ENCODE peak calls at places on chromosomes 16 and 17, in four cellular contexts. J is T-helper 22 cell, S is psoas muscle, X is SJSA1. O is an unnamed sample.
A peak's percentile ranks its signal among the peaks of the same experiment; 100 is the strongest.

GRCh38 chr16:84897911-84898377 is 78.2 kb downstream of the CRISPLD2 start:
- DNase-seq in S (no peak), J (no peak), X (no peak), O (no peak)

GRCh38 chr16:35749253-35750141 is 2290.1 kb downstream of the TP53TG3F start:
- DNase-seq in S (no peak), X (no peak), J (no peak), O (no peak)

GRCh38 chr16:22194707-22195444 is 11.2 kb upstream of the EEF2K start:
- DNase-seq in S (no peak), X (no peak), J (peak; percentile 18), O (no peak)

GRCh38 chr16:48676836-48677235 is 66.9 kb upstream of the N4BP1 start:
- DNase-seq in X (no peak), S (no peak), J (no peak), O (no peak)

GRCh38 chr16:25996052-25996451 is 304.3 kb downstream of the HS3ST4 start:
- DNase-seq in X (no peak), J (no peak), S (no peak), O (no peak)

GRCh38 chr16:70789231-70789926 is 11.6 kb downstream of the VAC14 start:
- DNase-seq in X (peak; percentile 53), J (no peak), S (peak; percentile 74), O (peak; percentile 86)

GRCh38 chr17:72219136-72219823 is 98.5 kb downstream of the SOX9 start:
- DNase-seq in X (no peak), J (no peak), S (no peak), O (no peak)

GRCh38 chr17:57102122-57102521 is 17.1 kb downstream of the AKAP1 start:
- DNase-seq in X (no peak), S (no peak), J (no peak), O (no peak)

GRCh38 chr17:7940034-7940433 is 8.0 kb downstream of the CNTROB start:
- DNase-seq in X (no peak), J (no peak), S (no peak), O (no peak)

GRCh38 chr17:49031965-49032928 is 35.1 kb downstream of the IGF2BP1 start:
- DNase-seq in J (no peak), S (no peak), X (peak; percentile 78), O (peak; percentile 25)

GRCh38 chr17:2084129-2084765 is 29.3 kb downstream of the HIC1 start:
- DNase-seq in S (peak; percentile 88), X (peak; percentile 71), J (no peak), O (peak; percentile 73)

GRCh38 chr17:35617505-35617904 is 30.4 kb downstream of the AP2B1 start:
- DNase-seq in J (no peak), X (no peak), S (no peak), O (no peak)

GRCh38 chr17:51228177-51228576 is 31.7 kb downstream of the MBTD1 start:
- DNase-seq in J (no peak), X (no peak), S (no peak), O (no peak)

GRCh38 chr17:28227278-28228108 is 91.5 kb upstream of the TMEM97 start:
- DNase-seq in S (no peak), X (peak; percentile 88), J (no peak), O (no peak)

GRCh38 chr16:54062361-54063346 is 223.9 kb downstream of the IRX3 start:
- DNase-seq in X (no peak), J (no peak), S (no peak), O (no peak)

GRCh38 chr16:48537275-48537674 is 72.7 kb downstream of the N4BP1 start:
- DNase-seq in X (no peak), J (no peak), S (no peak), O (no peak)

GRCh38 chr17:10729334-10730193 is at the start of gene TMEM220:
- DNase-seq in J (no peak), S (peak; percentile 90), X (peak; percentile 83), O (peak; percentile 84)

GRCh38 chr17:1231456-1231855 is 38.8 kb upstream of the BHLHA9 start:
- DNase-seq in S (no peak), X (no peak), J (no peak), O (peak; percentile 36)

GRCh38 chr16:11312718-11313492 is 31.8 kb upstream of the PRM1 start:
- DNase-seq in S (no peak), X (peak; percentile 77), J (no peak), O (no peak)

GRCh38 chr16:50313596-50314483 is 47.5 kb downstream of the ADCY7 start:
- DNase-seq in J (peak; percentile 27), S (peak; percentile 80), X (peak; percentile 93), O (peak; percentile 45)

GRCh38 chr17:15112881-15113617 is 152.1 kb downstream of the PMP22 start:
- DNase-seq in X (no peak), S (no peak), J (no peak), O (no peak)

GRCh38 chr17:39944393-39944711 is 16.8 kb downstream of the LRRC3C start:
- DNase-seq in J (no peak), S (no peak), X (no peak), O (no peak)

GRCh38 chr17:39972271-39972670 is 8.3 kb upstream of the PSMD3 start:
- DNase-seq in S (no peak), J (no peak), X (no peak), O (no peak)

GRCh38 chr16:67311607-67312449 is 14.7 kb downstream of the KCTD19 start:
- DNase-seq in S (no peak), J (no peak), X (peak; percentile 94), O (peak; percentile 41)

GRCh38 chr16:87584271-87584670 is 18.0 kb upstream of the JPH3 start:
- DNase-seq in S (no peak), J (no peak), X (no peak), O (no peak)

GRCh38 chr16:88750854-88751253 is 34.2 kb downstream of the PIEZO1 start:
- DNase-seq in J (no peak), S (no peak), X (no peak), O (no peak)